ENCODE peak calls at places on chromosomes 13 and 19, in five cellular contexts. One of them, this sample, is unnamed.

GRCh38 chr13:49053215-49053614 is 77.5 kb downstream of the FNDC3A start:
- DNase-seq in epithelial cell of esophagus: peak; percentile 51
- DNase-seq in PC-3: no peak
- DNase-seq in cardiac fibroblast: no peak
- DNase-seq in adrenal gland: no peak
- DNase-seq in this sample: no peak

GRCh38 chr13:24212674-24213073 is 52.2 kb downstream of the SPATA13 start:
- DNase-seq in epithelial cell of esophagus: no peak
- DNase-seq in PC-3: no peak
- DNase-seq in cardiac fibroblast: no peak
- DNase-seq in adrenal gland: no peak
- DNase-seq in this sample: no peak

GRCh38 chr19:41570179-41570578 is 5.8 kb upstream of the CEACAM21 start:
- DNase-seq in epithelial cell of esophagus: no peak
- DNase-seq in PC-3: no peak
- DNase-seq in cardiac fibroblast: no peak
- DNase-seq in adrenal gland: no peak
- DNase-seq in this sample: no peak

GRCh38 chr13:47798906-47799305 is 202.2 kb downstream of the SUCLA2 start:
- DNase-seq in epithelial cell of esophagus: peak; percentile 19
- DNase-seq in PC-3: peak; percentile 22
- DNase-seq in cardiac fibroblast: peak; percentile 46
- DNase-seq in adrenal gland: no peak
- DNase-seq in this sample: no peak

GRCh38 chr13:46666727-46667456 is 113.9 kb downstream of the LRCH1 start:
- DNase-seq in epithelial cell of esophagus: no peak
- DNase-seq in PC-3: no peak
- DNase-seq in cardiac fibroblast: no peak
- DNase-seq in adrenal gland: no peak
- DNase-seq in this sample: no peak

GRCh38 chr13:34627499-34627898 is 314.6 kb upstream of the NBEA start:
- DNase-seq in epithelial cell of esophagus: no peak
- DNase-seq in PC-3: no peak
- DNase-seq in cardiac fibroblast: no peak
- DNase-seq in adrenal gland: no peak
- DNase-seq in this sample: no peak

GRCh38 chr13:24659239-24659638 is 21.0 kb upstream of the ATP12A start:
- DNase-seq in epithelial cell of esophagus: no peak
- DNase-seq in PC-3: peak; percentile 17
- DNase-seq in cardiac fibroblast: no peak
- DNase-seq in adrenal gland: no peak
- DNase-seq in this sample: peak; percentile 34

GRCh38 chr19:35048911-35049411 is 7.4 kb downstream of the HPN start:
- DNase-seq in epithelial cell of esophagus: no peak
- DNase-seq in PC-3: no peak
- DNase-seq in cardiac fibroblast: no peak
- DNase-seq in adrenal gland: no peak
- DNase-seq in this sample: peak; percentile 50

GRCh38 chr13:20019033-20019432 is 60.5 kb downstream of the ZMYM2 start:
- DNase-seq in epithelial cell of esophagus: no peak
- DNase-seq in PC-3: no peak
- DNase-seq in cardiac fibroblast: no peak
- DNase-seq in adrenal gland: no peak
- DNase-seq in this sample: no peak

GRCh38 chr13:50236898-50237318 is 221.7 kb downstream of the KCNRG start:
- DNase-seq in epithelial cell of esophagus: no peak
- DNase-seq in PC-3: no peak
- DNase-seq in cardiac fibroblast: peak; percentile 11
- DNase-seq in adrenal gland: no peak
- DNase-seq in this sample: no peak

GRCh38 chr13:100818706-100819105 is 144.1 kb upstream of the TMTC4 start:
- DNase-seq in epithelial cell of esophagus: no peak
- DNase-seq in PC-3: no peak
- DNase-seq in cardiac fibroblast: no peak
- DNase-seq in adrenal gland: no peak
- DNase-seq in this sample: no peak

GRCh38 chr19:10809693-10810285 is 26.2 kb downstream of the TMED1 start:
- DNase-seq in epithelial cell of esophagus: no peak
- DNase-seq in PC-3: no peak
- DNase-seq in cardiac fibroblast: no peak
- DNase-seq in adrenal gland: no peak
- DNase-seq in this sample: no peak

GRCh38 chr13:23966691-23967615 is 69.7 kb upstream of the C1QTNF9B start:
- DNase-seq in epithelial cell of esophagus: no peak
- DNase-seq in PC-3: peak; percentile 37
- DNase-seq in cardiac fibroblast: no peak
- DNase-seq in adrenal gland: no peak
- DNase-seq in this sample: peak; percentile 81

GRCh38 chr13:95540848-95541247 is 11.7 kb upstream of the CLDN10 start:
- DNase-seq in epithelial cell of esophagus: no peak
- DNase-seq in PC-3: no peak
- DNase-seq in cardiac fibroblast: no peak
- DNase-seq in adrenal gland: no peak
- DNase-seq in this sample: no peak

GRCh38 chr13:36193151-36193855 is 21.1 kb downstream of the SOHLH2 start:
- DNase-seq in epithelial cell of esophagus: peak; percentile 50
- DNase-seq in PC-3: peak; percentile 63
- DNase-seq in cardiac fibroblast: peak; percentile 70
- DNase-seq in adrenal gland: no peak
- DNase-seq in this sample: no peak

GRCh38 chr19:12782424-12783225 is 7.3 kb upstream of the HOOK2 start:
- DNase-seq in epithelial cell of esophagus: peak; percentile 54
- DNase-seq in PC-3: peak; percentile 68
- DNase-seq in cardiac fibroblast: peak; percentile 79
- DNase-seq in adrenal gland: peak; percentile 94
- DNase-seq in this sample: no peak

GRCh38 chr19:19261350-19262189 is 11.5 kb downstream of the TM6SF2 start:
- DNase-seq in epithelial cell of esophagus: no peak
- DNase-seq in PC-3: no peak
- DNase-seq in cardiac fibroblast: no peak
- DNase-seq in adrenal gland: no peak
- DNase-seq in this sample: no peak

GRCh38 chr19:50425581-50425980 is 6.8 kb downstream of the SPIB start:
- DNase-seq in epithelial cell of esophagus: no peak
- DNase-seq in PC-3: no peak
- DNase-seq in cardiac fibroblast: no peak
- DNase-seq in adrenal gland: no peak
- DNase-seq in this sample: no peak

GRCh38 chr13:105519766-105520165 is 1015.7 kb downstream of the EFNB2 start:
- DNase-seq in epithelial cell of esophagus: no peak
- DNase-seq in PC-3: no peak
- DNase-seq in cardiac fibroblast: peak; percentile 48
- DNase-seq in adrenal gland: no peak
- DNase-seq in this sample: no peak

GRCh38 chr19:676343-677105 is at the start of gene FSTL3:
- DNase-seq in epithelial cell of esophagus: peak; percentile 32
- DNase-seq in PC-3: peak; percentile 15
- DNase-seq in cardiac fibroblast: peak; percentile 43
- DNase-seq in adrenal gland: peak; percentile 54
- DNase-seq in this sample: no peak

GRCh38 chr13:64333888-64334287 is 2896.2 kb downstream of the PCDH9 start:
- DNase-seq in epithelial cell of esophagus: no peak
- DNase-seq in PC-3: no peak
- DNase-seq in cardiac fibroblast: no peak
- DNase-seq in adrenal gland: no peak
- DNase-seq in this sample: no peak

GRCh38 chr13:114102521-114103288 is 29.7 kb downstream of the RASA3 start:
- DNase-seq in epithelial cell of esophagus: no peak
- DNase-seq in PC-3: no peak
- DNase-seq in cardiac fibroblast: no peak
- DNase-seq in adrenal gland: no peak
- DNase-seq in this sample: no peak

GRCh38 chr19:16928351-16928750 is 39.6 kb downstream of the F2RL3 start:
- DNase-seq in epithelial cell of esophagus: no peak
- DNase-seq in PC-3: no peak
- DNase-seq in cardiac fibroblast: no peak
- DNase-seq in adrenal gland: no peak
- DNase-seq in this sample: no peak

GRCh38 chr13:101916108-101916757 is 463.8 kb downstream of the ITGBL1 start:
- DNase-seq in epithelial cell of esophagus: peak; percentile 26
- DNase-seq in PC-3: no peak
- DNase-seq in cardiac fibroblast: peak; percentile 17
- DNase-seq in adrenal gland: no peak
- DNase-seq in this sample: no peak

GRCh38 chr19:42512130-42512636 is 16.1 kb downstream of the CEACAM1 start:
- DNase-seq in epithelial cell of esophagus: no peak
- DNase-seq in PC-3: no peak
- DNase-seq in cardiac fibroblast: no peak
- DNase-seq in adrenal gland: no peak
- DNase-seq in this sample: no peak

GRCh38 chr19:17205237-17206140 is 9.7 kb upstream of the USE1 start:
- DNase-seq in epithelial cell of esophagus: peak; percentile 76
- DNase-seq in PC-3: peak; percentile 64
- DNase-seq in cardiac fibroblast: peak; percentile 68
- DNase-seq in adrenal gland: peak; percentile 67
- DNase-seq in this sample: peak; percentile 30

GRCh38 chr13:96090240-96091101 is 564 bp downstream of the HS6ST3 start:
- DNase-seq in epithelial cell of esophagus: peak; percentile 8
- DNase-seq in PC-3: no peak
- DNase-seq in cardiac fibroblast: peak; percentile 13
- DNase-seq in adrenal gland: peak; percentile 25
- DNase-seq in this sample: no peak

DNA sequence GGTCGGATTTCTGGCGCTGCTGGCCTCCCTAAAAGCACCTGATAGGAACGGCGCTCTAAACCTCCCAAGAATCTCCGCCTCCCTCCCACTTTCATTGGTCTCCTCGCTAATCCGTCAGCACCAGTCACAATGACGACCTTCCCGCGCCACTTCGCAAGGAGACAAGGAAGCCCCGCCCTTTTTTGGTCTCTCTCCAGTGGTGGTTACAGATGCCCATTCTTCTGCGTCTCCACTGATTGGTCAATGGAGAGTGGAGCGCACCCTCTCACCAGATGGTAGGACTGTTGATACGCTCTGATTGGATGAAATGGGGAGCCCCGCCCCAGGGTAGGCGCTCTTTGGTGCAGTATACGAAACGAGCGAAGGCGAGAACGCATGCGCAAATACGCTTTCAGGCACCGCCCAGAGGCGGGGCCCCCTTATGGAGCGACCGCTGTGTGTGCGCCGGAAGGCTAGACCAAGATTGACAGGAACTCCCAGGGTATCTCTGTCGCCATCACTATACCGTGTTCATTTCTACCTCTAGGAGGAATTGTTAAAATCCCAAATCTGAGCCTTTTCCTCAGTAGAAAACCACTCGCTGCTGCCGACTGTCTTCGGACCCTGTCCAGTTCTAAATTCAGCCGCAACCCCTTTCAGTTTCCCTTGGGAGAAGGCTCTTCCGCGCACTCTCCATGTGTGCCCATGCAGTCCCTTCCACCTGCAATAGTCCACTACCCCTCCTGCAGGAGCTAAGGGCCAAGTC is 617 bp upstream of the HNRNPL start:
- DNase-seq in epithelial cell of esophagus: peak; percentile 100
- DNase-seq in PC-3: peak; percentile 99
- DNase-seq in cardiac fibroblast: peak; percentile 100
- DNase-seq in adrenal gland: peak; percentile 99
- DNase-seq in this sample: peak; percentile 100
- TF ChIP-seq CTCF in epithelial cell of esophagus: no peak
- TF ChIP-seq CTCF in PC-3: no peak
- TF ChIP-seq CTCF in cardiac fibroblast: no peak
- TF ChIP-seq CTCF in adrenal gland: peak; percentile 43
- TF ChIP-seq CTCF in this sample: no peak

GRCh38 chr19:3586124-3586626 is 897 bp downstream of the GIPC3 start:
- DNase-seq in epithelial cell of esophagus: no peak
- DNase-seq in PC-3: no peak
- DNase-seq in cardiac fibroblast: no peak
- DNase-seq in adrenal gland: no peak
- DNase-seq in this sample: no peak
- H3K4me3 ChIP-seq in epithelial cell of esophagus: no peak overlapping the region
- H3K4me3 ChIP-seq in PC-3: no peak overlapping the region
- H3K4me3 ChIP-seq in cardiac fibroblast: peak overlapping the region; percentile 5
- H3K4me3 ChIP-seq in adrenal gland: no peak overlapping the region
- H3K4me3 ChIP-seq in this sample: no peak overlapping the region

GRCh38 chr13:51585696-51586095 is 1.4 kb downstream of the WDFY2 start:
- DNase-seq in epithelial cell of esophagus: peak; percentile 87
- DNase-seq in PC-3: peak; percentile 65
- DNase-seq in cardiac fibroblast: peak; percentile 84
- DNase-seq in adrenal gland: no peak
- DNase-seq in this sample: no peak

GRCh38 chr13:51585234-51585672 is 991 bp downstream of the WDFY2 start:
- DNase-seq in epithelial cell of esophagus: peak; percentile 20
- DNase-seq in PC-3: no peak
- DNase-seq in cardiac fibroblast: peak; percentile 44
- DNase-seq in adrenal gland: no peak
- DNase-seq in this sample: no peak

GRCh38 chr13:51583469-51583874 is 790 bp upstream of the WDFY2 start:
- DNase-seq in epithelial cell of esophagus: no peak
- DNase-seq in PC-3: no peak
- DNase-seq in cardiac fibroblast: no peak
- DNase-seq in adrenal gland: no peak
- DNase-seq in this sample: no peak

GRCh38 chr13:51584731-51585191 is 499 bp downstream of the WDFY2 start:
- DNase-seq in epithelial cell of esophagus: peak; percentile 90
- DNase-seq in PC-3: peak; percentile 48
- DNase-seq in cardiac fibroblast: peak; percentile 58
- DNase-seq in adrenal gland: peak; percentile 59
- DNase-seq in this sample: no peak

GRCh38 chr13:51583875-51584730 is at the start of gene WDFY2:
- DNase-seq in epithelial cell of esophagus: peak; percentile 100
- DNase-seq in PC-3: peak; percentile 98
- DNase-seq in cardiac fibroblast: peak; percentile 100
- DNase-seq in adrenal gland: peak; percentile 100
- DNase-seq in this sample: peak; percentile 99
- TF ChIP-seq CTCF in epithelial cell of esophagus: peak; percentile 5
- TF ChIP-seq CTCF in PC-3: no peak
- TF ChIP-seq CTCF in cardiac fibroblast: no peak
- TF ChIP-seq CTCF in adrenal gland: peak; percentile 41
- TF ChIP-seq CTCF in this sample: no peak

GRCh38 chr13:40993987-40994386 is 25.1 kb downstream of the ELF1 start:
- DNase-seq in epithelial cell of esophagus: peak; percentile 98
- DNase-seq in PC-3: peak; percentile 91
- DNase-seq in cardiac fibroblast: no peak
- DNase-seq in adrenal gland: no peak
- DNase-seq in this sample: peak; percentile 92

GRCh38 chr13:40995997-40996396 is 23.1 kb downstream of the ELF1 start:
- DNase-seq in epithelial cell of esophagus: no peak
- DNase-seq in PC-3: no peak
- DNase-seq in cardiac fibroblast: no peak
- DNase-seq in adrenal gland: no peak
- DNase-seq in this sample: no peak

GRCh38 chr13:40993119-40993518 is 26.0 kb downstream of the ELF1 start:
- DNase-seq in epithelial cell of esophagus: no peak
- DNase-seq in PC-3: no peak
- DNase-seq in cardiac fibroblast: peak; percentile 29
- DNase-seq in adrenal gland: no peak
- DNase-seq in this sample: no peak

GRCh38 chr13:40994581-40995230 is 24.4 kb downstream of the ELF1 start:
- DNase-seq in epithelial cell of esophagus: peak; percentile 73
- DNase-seq in PC-3: no peak
- DNase-seq in cardiac fibroblast: no peak
- DNase-seq in adrenal gland: no peak
- DNase-seq in this sample: no peak

DNA sequence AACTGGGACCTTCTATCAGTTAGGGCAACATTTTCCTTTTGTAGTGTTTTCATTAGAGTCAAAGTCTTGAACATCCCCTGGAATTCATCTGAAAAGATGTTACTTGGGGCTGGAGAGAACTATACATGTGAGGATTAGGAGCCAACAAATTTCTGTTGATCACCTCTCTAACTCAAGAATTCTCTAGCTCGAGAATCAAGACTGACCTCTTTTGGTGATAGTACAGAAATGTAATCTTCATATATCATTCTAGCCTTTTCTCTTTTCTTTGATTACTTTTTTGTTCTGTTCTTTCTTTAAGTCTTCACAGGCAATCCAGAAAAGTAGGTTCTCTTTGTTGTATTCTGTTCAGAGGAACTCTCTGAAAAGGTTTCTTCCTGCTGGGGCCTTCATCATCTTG is 26.4 kb downstream of the ELF1 start:
- DNase-seq in epithelial cell of esophagus: no peak
- DNase-seq in PC-3: peak; percentile 34
- DNase-seq in cardiac fibroblast: peak; percentile 22
- DNase-seq in adrenal gland: no peak
- DNase-seq in this sample: no peak
- H3K4me3 ChIP-seq in epithelial cell of esophagus: no peak overlapping the region
- H3K4me3 ChIP-seq in PC-3: no peak overlapping the region
- H3K4me3 ChIP-seq in cardiac fibroblast: no peak overlapping the region
- H3K4me3 ChIP-seq in adrenal gland: no peak overlapping the region
- H3K4me3 ChIP-seq in this sample: no peak overlapping the region